ENCODE peak calls at places on chromosomes 4 and X, in eight cellular contexts. Y, B, M, U, S, X, L and Z are unnamed samples. For H3K4me1, the result is how much of the 10 kb centered on the place peaks cover.

GRCh38 chr4:39324446-39324845 is 41.7 kb downstream of the RFC1 start:
- DNase-seq in Y (no peak), B (no peak), M (no peak), U (no peak), S (no peak), X (no peak), L (peak), Z (no peak)

GRCh38 chr4:183142566-183143545 is 43.8 kb downstream of the WWC2 start:
- DNase-seq in Y (no peak), B (peak), M (peak), U (peak), S (peak), X (peak), L (peak), Z (peak)

GRCh38 chrX:133921764-133922389 is 63.5 kb downstream of the GPC3 start:
- DNase-seq in Y (no peak), B (no peak), M (peak), U (peak), S (peak), X (peak), L (peak), Z (no peak)

GRCh38 chrX:134236690-134237362 is at the start of gene CCDC160:
- DNase-seq in Y (peak), B (peak), M (peak), U (peak), S (peak), X (peak), L (peak), Z (no peak)

GRCh38 chr4:71752383-71753042 is 31.4 kb downstream of the GC start:
- DNase-seq in Y (no peak), B (no peak), M (no peak), U (no peak), S (no peak), X (no peak), L (no peak), Z (no peak)

GRCh38 chrX:150548684-150549083 is 19.7 kb upstream of the MTM1 start:
- DNase-seq in Y (no peak), B (peak), M (no peak), U (no peak), S (no peak), X (no peak), L (no peak), Z (no peak)

GRCh38 chr4:159018062-159018629 is 84.7 kb upstream of the RAPGEF2 start:
- DNase-seq in Y (no peak), B (no peak), M (no peak), U (no peak), S (no peak), X (no peak), L (no peak), Z (no peak)

GRCh38 chr4:163165217-163166017 is 1.3 kb downstream of the NAF1 start:
- DNase-seq in Y (no peak), B (peak), M (no peak), U (no peak), S (no peak), X (no peak), L (peak), Z (no peak)

GRCh38 chr4:31220921-31221320 is 500.8 kb downstream of the PCDH7 start:
- DNase-seq in Y (no peak), B (no peak), M (no peak), U (no peak), S (no peak), X (no peak), L (no peak), Z (no peak)

GRCh38 chrX:134013092-134013497 is 27.7 kb upstream of the GPC3 start:
- DNase-seq in Y (no peak), B (peak), M (no peak), U (no peak), S (no peak), X (no peak), L (no peak), Z (peak)

GRCh38 chr4:66872696-66873095 is 672.6 kb downstream of the CENPC start:
- DNase-seq in Y (no peak), B (no peak), M (no peak), U (no peak), S (no peak), X (no peak), L (no peak), Z (no peak)

GRCh38 chr4:141391771-141392170 is 171.1 kb downstream of the ZNF330 start:
- DNase-seq in Y (peak), B (peak), M (no peak), U (no peak), S (no peak), X (no peak), L (no peak), Z (peak)

GRCh38 chrX:27132851-27133250 is 330.3 kb downstream of the PPP4R3C start:
- DNase-seq in Y (no peak), B (peak), M (no peak), U (no peak), S (no peak), X (no peak), L (peak), Z (no peak)

GRCh38 chr4:17169699-17170098 is 271.3 kb upstream of the LDB2 start:
- DNase-seq in Y (no peak), B (no peak), M (no peak), U (no peak), S (no peak), X (no peak), L (no peak), Z (no peak)

GRCh38 chrX:153726286-153727107 is 1.8 kb downstream of the ABCD1 start:
- DNase-seq in Y (peak), B (peak), M (no peak), U (peak), S (peak), X (peak), L (peak), Z (no peak)

GRCh38 chr4:40134206-40134917 is 62.5 kb upstream of the RHOH start:
- DNase-seq in Y (no peak), B (no peak), M (peak), U (no peak), S (no peak), X (no peak), L (no peak), Z (no peak)

GRCh38 chr4:7985072-7985471 is 45.4 kb upstream of the AFAP1 start:
- DNase-seq in Y (no peak), B (no peak), M (no peak), U (no peak), S (no peak), X (peak), L (no peak), Z (no peak)
- TF ChIP-seq CTCF in Y (no peak), B (no peak), M (no peak), U (no peak), S (no peak), X (no peak), L (no peak), Z (no peak)

GRCh38 chr4:144582975-144583374 is 63.0 kb upstream of the HHIP start:
- DNase-seq in Y (no peak), B (peak), M (peak), U (no peak), S (no peak), X (no peak), L (peak), Z (no peak)

GRCh38 chr4:144583658-144584057 is 62.3 kb upstream of the HHIP start:
- DNase-seq in Y (no peak), B (peak), M (peak), U (no peak), S (no peak), X (no peak), L (peak), Z (no peak)

GRCh38 chr4:144582105-144582850 is 63.7 kb upstream of the HHIP start:
- DNase-seq in Y (no peak), B (peak), M (peak), U (no peak), S (no peak), X (no peak), L (peak), Z (peak)

GRCh38 chr4:144580421-144580820 is 65.5 kb upstream of the HHIP start:
- DNase-seq in Y (no peak), B (no peak), M (no peak), U (no peak), S (no peak), X (no peak), L (peak), Z (no peak)

GRCh38 chr4:144584428-144584827 is 61.5 kb upstream of the HHIP start:
- DNase-seq in Y (no peak), B (no peak), M (no peak), U (no peak), S (no peak), X (no peak), L (peak), Z (no peak)
- H3K4me1 ChIP-seq in Y (under half), B (under half), M (half or more), U (under half), S (under half), X (under half), L (half or more), Z (under half)

GRCh38 chr4:143554728-143555597 is 41.5 kb downstream of the SMARCA5 start:
- DNase-seq in Y (no peak), B (no peak), M (no peak), U (no peak), S (no peak), X (no peak), L (no peak), Z (no peak)

GRCh38 chr4:143559757-143560147 is 46.2 kb downstream of the SMARCA5 start:
- DNase-seq in Y (no peak), B (no peak), M (no peak), U (no peak), S (no peak), X (no peak), L (peak), Z (no peak)

GRCh38 chr4:143555676-143556075 is 42.2 kb downstream of the SMARCA5 start:
- DNase-seq in Y (no peak), B (no peak), M (no peak), U (no peak), S (no peak), X (peak), L (no peak), Z (peak)

GRCh38 chr4:143558286-143558685 is 44.8 kb downstream of the SMARCA5 start:
- DNase-seq in Y (no peak), B (no peak), M (no peak), U (no peak), S (no peak), X (no peak), L (peak), Z (no peak)

DNA sequence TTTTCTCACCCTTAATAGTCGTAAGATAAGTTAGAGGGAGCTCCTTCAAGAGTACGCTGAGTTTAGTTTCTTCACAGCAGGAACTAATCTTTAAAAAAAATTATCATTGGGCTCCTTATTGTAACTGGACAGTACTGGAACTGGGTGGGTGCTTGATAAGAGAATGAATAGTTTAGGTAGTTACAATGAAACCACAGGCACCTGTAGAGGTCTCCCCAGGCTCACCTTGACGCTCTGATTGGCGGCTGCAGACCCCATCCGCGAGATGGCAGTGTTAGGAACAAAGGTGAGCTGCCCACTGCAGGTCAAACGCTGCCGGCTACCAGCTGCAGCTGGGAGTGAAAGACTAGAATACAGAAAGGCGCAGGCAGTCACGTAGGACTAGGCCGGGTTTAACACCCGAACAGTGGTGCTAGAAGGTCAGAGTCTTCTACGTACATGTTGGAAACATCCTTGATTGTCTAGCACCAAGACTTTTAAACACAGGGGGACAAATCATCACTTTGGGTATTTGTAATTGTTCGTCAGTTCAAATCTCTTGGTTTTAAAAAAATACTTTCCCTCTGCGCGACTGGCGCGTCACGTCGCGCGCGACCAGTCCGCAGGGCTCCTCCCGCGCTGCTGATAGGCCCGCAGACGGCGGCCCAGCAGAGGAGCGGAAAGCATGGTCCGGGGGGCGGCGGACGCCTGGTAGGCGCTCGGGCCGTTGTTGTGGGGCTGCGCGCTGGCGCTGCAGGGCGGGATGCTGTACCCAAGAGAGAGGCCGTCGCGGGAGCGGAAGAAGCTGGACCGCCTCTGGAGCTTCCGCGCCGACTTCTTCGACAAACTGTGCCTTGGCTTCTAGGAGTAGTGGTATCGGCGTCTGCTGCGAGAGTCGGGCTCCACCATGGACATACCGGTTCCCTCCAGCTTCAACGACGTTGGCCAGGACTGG is 45.6 kb downstream of the SMARCA5 start:
- DNase-seq in Y (peak), B (peak), M (peak), U (peak), S (peak), X (peak), L (peak), Z (peak)
- TF ChIP-seq CTCF in Y (peak), B (peak), M (peak), U (peak), S (peak), X (peak), L (peak), Z (peak)

DNA sequence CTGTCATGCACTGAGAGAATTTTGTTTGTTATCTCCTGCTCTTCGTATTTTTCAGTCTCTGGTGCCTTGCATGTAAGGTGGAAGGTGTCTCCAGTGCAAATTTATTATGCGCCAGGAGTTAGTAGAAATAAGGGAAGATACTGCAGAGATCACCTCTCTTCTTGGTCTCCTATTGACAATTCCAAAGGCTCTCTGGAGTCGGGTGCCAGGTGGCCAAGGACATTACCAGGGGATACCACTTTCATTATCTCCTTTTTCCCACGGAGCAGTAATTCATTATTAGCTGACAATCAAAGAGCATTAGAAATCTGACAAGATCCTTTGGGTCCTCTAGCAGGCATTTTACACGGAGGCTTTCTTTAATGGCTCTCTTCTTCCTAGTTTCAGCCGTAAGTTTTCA is 26.0 kb downstream of the ADD1 start:
- DNase-seq in Y (no peak), B (no peak), M (no peak), U (no peak), S (no peak), X (no peak), L (no peak), Z (no peak)
- H3K4me1 ChIP-seq in Y (under half), B (under half), M (under half), U (half or more), S (half or more), X (half or more), L (under half), Z (under half)

DNA sequence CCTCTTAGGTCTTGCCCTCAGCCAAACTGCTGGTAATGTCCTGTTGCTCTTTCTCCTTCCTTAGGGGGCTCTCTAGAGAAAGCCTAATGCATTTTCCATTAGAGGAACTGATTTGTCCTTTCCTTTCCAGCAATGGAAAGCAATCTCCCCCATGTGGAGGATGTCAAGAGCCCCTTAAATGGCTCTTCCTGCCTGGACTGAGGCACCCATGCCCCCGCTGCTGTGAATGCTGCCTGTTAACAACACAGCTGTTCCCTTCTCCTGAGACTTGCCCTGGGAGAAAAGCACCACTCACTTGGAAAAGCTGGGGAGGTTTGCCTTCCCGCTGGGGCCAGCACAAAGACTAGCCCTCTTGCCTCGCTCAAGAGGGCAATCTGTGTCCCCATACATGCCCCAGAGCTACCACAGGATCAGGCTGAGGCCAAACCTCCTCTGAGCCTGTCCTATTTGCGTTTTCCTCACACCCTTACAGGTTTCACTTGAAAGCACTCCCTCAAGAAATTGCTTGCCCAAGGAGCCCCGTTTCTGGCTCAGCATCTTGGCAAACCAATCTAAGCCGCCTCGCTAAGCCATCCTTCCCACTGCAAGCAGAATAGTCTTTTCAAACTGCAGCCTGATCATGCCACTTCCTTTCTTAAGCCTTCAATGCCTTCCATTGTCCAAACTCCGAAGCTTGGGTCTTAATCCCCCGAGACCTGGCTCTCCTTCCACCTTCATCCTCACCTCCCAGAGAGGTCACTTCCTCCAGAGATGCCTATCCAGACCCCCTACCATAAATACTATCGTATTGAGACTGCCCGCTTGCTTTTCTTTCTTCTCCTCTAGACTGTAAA is 23.2 kb upstream of the SMIM20 start:
- DNase-seq in Y (no peak), B (no peak), M (no peak), U (no peak), S (no peak), X (no peak), L (no peak), Z (no peak)
- TF ChIP-seq CTCF in Y (no peak), B (no peak), M (no peak), U (no peak), S (no peak), X (no peak), L (no peak), Z (no peak)

DNA sequence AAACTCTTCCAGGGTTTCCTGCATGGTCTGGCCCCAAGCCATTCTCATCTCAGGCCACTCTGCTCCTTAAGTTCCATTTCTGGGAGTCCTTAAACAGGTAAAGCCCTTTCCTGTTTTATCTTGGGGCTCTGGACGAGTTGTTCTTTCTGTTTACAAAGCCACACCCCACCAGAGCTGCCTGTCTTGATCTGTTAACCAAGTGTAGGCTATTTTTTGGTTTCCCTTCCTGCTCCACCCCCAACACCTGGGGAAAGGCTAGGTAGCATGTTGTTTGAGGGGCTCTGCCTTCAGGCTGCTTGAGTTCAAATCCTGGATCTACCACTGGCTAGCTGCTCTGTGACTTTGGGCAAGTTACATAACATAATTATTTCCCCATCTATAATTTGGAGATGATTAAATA is 40.0 kb downstream of the ERVMER34-1 start:
- DNase-seq in Y (no peak), B (no peak), M (no peak), U (no peak), S (no peak), X (peak), L (no peak), Z (no peak)
- H3K4me1 ChIP-seq in Y (under half), B (under half), M (under half), U (under half), S (under half), X (under half), L (under half), Z (under half)

DNA sequence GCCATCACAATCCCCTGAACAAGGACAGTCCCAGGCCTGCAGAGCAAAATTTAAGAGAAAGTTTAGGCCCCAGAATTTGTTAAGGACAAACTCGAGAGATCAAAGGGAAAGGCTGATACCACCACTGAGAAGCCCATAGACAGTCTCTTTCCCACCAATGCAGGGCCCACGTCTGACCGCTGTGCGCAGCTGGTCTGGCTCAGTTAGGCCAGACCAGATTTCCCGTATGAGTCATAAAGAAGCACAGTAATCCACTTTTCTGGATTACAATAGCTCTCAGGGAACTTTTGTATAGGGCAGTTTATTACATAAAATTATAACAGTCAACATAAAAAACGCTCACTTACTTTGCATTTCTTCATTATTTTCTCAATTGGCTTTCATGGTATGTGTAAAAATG is 259.5 kb downstream of the RCHY1 start:
- DNase-seq in Y (no peak), B (no peak), M (no peak), U (no peak), S (no peak), X (no peak), L (no peak), Z (no peak)
- TF ChIP-seq CTCF in Y (no peak), B (no peak), M (no peak), U (no peak), S (no peak), X (no peak), L (no peak), Z (no peak)

GRCh38 chr4:118396881-118397666 is 44.3 kb upstream of the PRSS12 start:
- DNase-seq in Y (no peak), B (no peak), M (no peak), U (no peak), S (no peak), X (no peak), L (no peak), Z (peak)
- H3K4me1 ChIP-seq in Y (under half), B (under half), M (under half), U (under half), S (under half), X (under half), L (under half), Z (under half)

DNA sequence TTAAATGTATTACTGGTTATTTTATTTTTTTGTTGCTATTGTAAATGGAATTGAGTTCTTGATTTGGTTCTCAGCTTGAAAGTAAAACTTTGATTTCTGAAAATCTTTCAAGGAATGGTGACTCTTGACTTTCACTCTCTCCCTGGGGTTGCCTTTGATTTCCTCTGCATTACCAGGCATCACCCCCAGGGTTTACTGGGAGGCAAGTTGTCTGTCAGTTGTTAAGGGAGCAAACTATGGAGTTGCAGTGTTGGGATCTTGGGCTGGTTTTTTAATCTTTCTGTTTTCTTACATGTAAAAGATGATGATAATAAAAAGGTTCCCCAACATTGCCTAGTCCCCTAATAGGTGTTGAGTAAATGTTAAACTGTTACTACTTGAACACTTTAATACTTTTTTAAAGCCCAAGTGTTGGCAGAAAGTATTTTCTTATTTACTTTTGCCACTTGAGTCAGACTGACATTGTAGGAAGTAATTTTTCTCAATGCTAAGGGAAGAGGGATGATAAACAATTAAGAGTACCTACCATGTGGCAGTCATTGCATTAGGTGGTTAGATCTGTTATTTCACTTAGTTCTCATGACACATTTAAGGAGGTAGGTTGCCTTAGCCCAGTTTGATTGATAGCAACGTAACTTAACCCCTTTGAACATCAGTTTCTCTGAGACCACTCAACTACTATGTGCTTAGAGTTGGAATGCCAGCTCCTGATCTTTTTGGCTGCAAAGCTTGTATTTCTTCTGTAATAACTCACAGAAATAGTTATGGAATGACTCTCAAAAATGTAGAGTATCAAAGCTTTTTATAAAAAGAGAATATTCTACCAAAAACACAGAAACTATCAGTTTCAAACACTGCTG is 67.1 kb downstream of the DCLK2 start:
- DNase-seq in Y (no peak), B (peak), M (peak), U (no peak), S (no peak), X (no peak), L (no peak), Z (no peak)
- TF ChIP-seq CTCF in Y (no peak), B (peak), M (no peak), U (no peak), S (no peak), X (no peak), L (peak), Z (peak)